ENCODE peak calls at places on chromosomes 12 and 14, in nine cellular contexts. Z, P, W, E, T, F, U, X and L are unnamed samples.

GRCh38 chr12:121579981-121580868 is 598 bp downstream of the KDM2B start:
- DNase-seq in Z (no peak), P (no peak), W (no peak), E (peak; percentile 95), T (peak; percentile 78), F (peak; percentile 64), U (no peak), X (peak; percentile 62), L (peak; percentile 92)

GRCh38 chr14:103703433-103704385 is 11.5 kb downstream of the XRCC3 start:
- DNase-seq in Z (no peak), P (no peak), W (no peak), E (no peak), T (no peak), F (no peak), U (no peak), X (no peak), L (peak; percentile 25)

GRCh38 chr14:90034156-90034555 is 27.6 kb upstream of the KCNK13 start:
- DNase-seq in Z (no peak), P (no peak), W (no peak), E (peak; percentile 3), T (no peak), F (no peak), U (no peak), X (no peak), L (no peak)

GRCh38 chr12:26853303-26854027 is 20.5 kb upstream of the ITPR2 start:
- DNase-seq in Z (no peak), P (no peak), W (no peak), E (peak; percentile 72), T (peak; percentile 78), F (peak; percentile 62), U (no peak), X (peak; percentile 78), L (peak; percentile 62)

GRCh38 chr12:4134833-4135597 is 138.5 kb upstream of the CCND2 start:
- DNase-seq in Z (peak; percentile 49), P (no peak), W (no peak), E (peak; percentile 74), T (no peak), F (no peak), U (no peak), X (no peak), L (peak; percentile 81)

GRCh38 chr14:31962920-31963319 is 114.2 kb upstream of the ARHGAP5 start:
- DNase-seq in Z (no peak), P (no peak), W (no peak), E (no peak), T (no peak), F (no peak), U (no peak), X (no peak), L (no peak)

GRCh38 chr14:73237219-73237785 is at the start of gene PAPLN:
- DNase-seq in Z (peak; percentile 85), P (no peak), W (no peak), E (no peak), T (peak; percentile 26), F (no peak), U (no peak), X (peak; percentile 44), L (no peak)

GRCh38 chr12:123713398-123714301 is 1.5 kb downstream of the ATP6V0A2 start:
- DNase-seq in Z (no peak), P (no peak), W (no peak), E (no peak), T (peak; percentile 53), F (no peak), U (no peak), X (peak; percentile 16), L (no peak)

GRCh38 chr12:123344086-123344485 is 20.6 kb downstream of the SBNO1 start:
- DNase-seq in Z (no peak), P (no peak), W (no peak), E (no peak), T (no peak), F (no peak), U (no peak), X (no peak), L (no peak)

GRCh38 chr14:38122241-38122640 is 85.5 kb upstream of the SSTR1 start:
- DNase-seq in Z (no peak), P (no peak), W (no peak), E (no peak), T (no peak), F (no peak), U (no peak), X (no peak), L (no peak)

GRCh38 chr12:124601699-124602098 is 34.3 kb upstream of the NCOR2 start:
- DNase-seq in Z (no peak), P (no peak), W (no peak), E (no peak), T (no peak), F (no peak), U (no peak), X (no peak), L (no peak)

GRCh38 chr12:78804262-78804661 is 60.3 kb upstream of the SYT1 start:
- DNase-seq in Z (no peak), P (no peak), W (no peak), E (no peak), T (no peak), F (no peak), U (no peak), X (no peak), L (no peak)

GRCh38 chr12:14547571-14547970 is 20.1 kb downstream of the PLBD1 start:
- DNase-seq in Z (no peak), P (no peak), W (no peak), E (no peak), T (no peak), F (no peak), U (no peak), X (no peak), L (no peak)

GRCh38 chr14:95463173-95463901 is 53.1 kb downstream of the SYNE3 start:
- DNase-seq in Z (no peak), P (no peak), W (no peak), E (no peak), T (peak; percentile 14), F (peak; percentile 65), U (no peak), X (no peak), L (no peak)

GRCh38 chr12:117158911-117159310 is 31.4 kb downstream of the FBXO21 start:
- DNase-seq in Z (no peak), P (no peak), W (peak; percentile 32), E (no peak), T (no peak), F (no peak), U (no peak), X (peak; percentile 61), L (no peak)

GRCh38 chr12:25781223-25781622 is 177.3 kb upstream of the RASSF8 start:
- DNase-seq in Z (no peak), P (no peak), W (no peak), E (no peak), T (no peak), F (no peak), U (no peak), X (no peak), L (no peak)

GRCh38 chr14:58898655-58899316 is 261.0 kb downstream of the DACT1 start:
- DNase-seq in Z (no peak), P (no peak), W (peak; percentile 92), E (no peak), T (peak; percentile 1), F (no peak), U (peak; percentile 71), X (peak; percentile 94), L (no peak)

GRCh38 chr14:63896278-63896720 is 43.5 kb downstream of the SYNE2 start:
- DNase-seq in Z (no peak), P (no peak), W (peak; percentile 71), E (no peak), T (no peak), F (no peak), U (no peak), X (peak; percentile 99), L (no peak)

GRCh38 chr12:42588981-42589464 is 523 bp downstream of the PRICKLE1 start:
- DNase-seq in Z (no peak), P (no peak), W (no peak), E (peak; percentile 85), T (peak; percentile 34), F (peak; percentile 20), U (no peak), X (peak; percentile 38), L (peak; percentile 76)

GRCh38 chr12:103840881-103841689 is at the start of gene NT5DC3:
- DNase-seq in Z (peak; percentile 96), P (no peak), W (no peak), E (peak; percentile 95), T (peak; percentile 81), F (peak; percentile 83), U (peak; percentile 47), X (peak; percentile 82), L (peak; percentile 92)

GRCh38 chr14:68797180-68797670 is 4.4 kb upstream of the ZFP36L1 start:
- DNase-seq in Z (no peak), P (no peak), W (no peak), E (peak; percentile 63), T (no peak), F (no peak), U (no peak), X (no peak), L (peak; percentile 89)

GRCh38 chr12:57738661-57739237 is at the start of gene AGAP2:
- DNase-seq in Z (no peak), P (no peak), W (no peak), E (peak; percentile 77), T (no peak), F (no peak), U (no peak), X (no peak), L (peak; percentile 79)

GRCh38 chr14:59619071-59619470 is 42.5 kb upstream of the CCDC175 start:
- DNase-seq in Z (no peak), P (no peak), W (no peak), E (no peak), T (no peak), F (no peak), U (no peak), X (no peak), L (no peak)

GRCh38 chr14:26104686-26105085 is 493.1 kb downstream of the NOVA1 start:
- DNase-seq in Z (no peak), P (no peak), W (no peak), E (no peak), T (no peak), F (no peak), U (no peak), X (no peak), L (no peak)

GRCh38 chr14:85601246-85601645 is 71.3 kb downstream of the FLRT2 start:
- DNase-seq in Z (no peak), P (no peak), W (no peak), E (no peak), T (no peak), F (no peak), U (no peak), X (no peak), L (no peak)